ENCODE peak calls at places on chromosome 20, in six cellular contexts. W is A549, H is transverse colon, A is tibial nerve, X is ovary, Y is heart left ventricle. O is an unnamed sample. For H3K4me1, the result is how much of the 10 kb centered on the place peaks cover.

GRCh38 chr20:60372822-60373221 is 414.6 kb downstream of the CDH26 start:
- DNase-seq in W (no peak), H (no peak), A (no peak), X (no peak), Y (no peak), O (no peak)

GRCh38 chr20:59783020-59784010 is 150.1 kb downstream of the SYCP2 start:
- DNase-seq in W (peak), H (peak), A (no peak), X (peak), Y (peak), O (peak)

GRCh38 chr20:46954490-46955038 is 59.9 kb downstream of the EYA2 start:
- DNase-seq in W (peak), H (no peak), A (no peak), X (no peak), Y (no peak), O (no peak)

GRCh38 chr20:57237006-57237953 is 29.2 kb downstream of the BMP7 start:
- DNase-seq in W (no peak), H (no peak), A (no peak), X (no peak), Y (no peak), O (no peak)

GRCh38 chr20:44863661-44864060 is 21.8 kb upstream of the YWHAB start:
- DNase-seq in W (no peak), H (no peak), A (no peak), X (no peak), Y (no peak), O (no peak)

GRCh38 chr20:25081065-25081729 is 744 bp downstream of the VSX1 start:
- DNase-seq in W (no peak), H (no peak), A (no peak), X (no peak), Y (no peak), O (peak)

GRCh38 chr20:36175016-36175415 is 20.5 kb downstream of the EPB41L1 start:
- DNase-seq in W (no peak), H (no peak), A (no peak), X (no peak), Y (no peak), O (no peak)

GRCh38 chr20:46344488-46345162 is 36.3 kb upstream of the CDH22 start:
- DNase-seq in W (no peak), H (no peak), A (no peak), X (no peak), Y (no peak), O (no peak)

GRCh38 chr20:57601737-57602136 is 18.5 kb downstream of the ZBP1 start:
- DNase-seq in W (no peak), H (no peak), A (no peak), X (no peak), Y (no peak), O (no peak)

GRCh38 chr20:46332373-46333135 is 24.3 kb upstream of the CDH22 start:
- DNase-seq in W (no peak), H (no peak), A (no peak), X (no peak), Y (no peak), O (no peak)

GRCh38 chr20:37313546-37314091 is 24.2 kb downstream of the MANBAL start:
- DNase-seq in W (no peak), H (no peak), A (no peak), X (no peak), Y (no peak), O (no peak)

GRCh38 chr20:3721912-3722311 is 9.5 kb upstream of the SIGLEC1 start:
- DNase-seq in W (no peak), H (no peak), A (no peak), X (no peak), Y (no peak), O (no peak)

GRCh38 chr20:32206383-32207210 is 946 bp downstream of the PLAGL2 start:
- DNase-seq in W (no peak), H (no peak), A (no peak), X (no peak), Y (no peak), O (no peak)

GRCh38 chr20:33359399-33360261 is 41.7 kb downstream of the CDK5RAP1 start:
- DNase-seq in W (no peak), H (no peak), A (no peak), X (no peak), Y (no peak), O (no peak)

GRCh38 chr20:6045566-6045965 is 8.3 kb downstream of the LRRN4 start:
- DNase-seq in W (no peak), H (no peak), A (no peak), X (no peak), Y (no peak), O (no peak)

GRCh38 chr20:62238569-62239277 is 402 bp downstream of the OSBPL2 start:
- DNase-seq in W (no peak), H (peak), A (no peak), X (peak), Y (no peak), O (no peak)

GRCh38 chr20:63741676-63742380 is 2.3 kb downstream of the SLC2A4RG start:
- DNase-seq in W (no peak), H (no peak), A (no peak), X (no peak), Y (no peak), O (no peak)

GRCh38 chr20:44006126-44006525 is 91.5 kb downstream of the TOX2 start:
- DNase-seq in W (no peak), H (no peak), A (no peak), X (no peak), Y (no peak), O (no peak)

GRCh38 chr20:59813126-59813947 is 120.1 kb downstream of the SYCP2 start:
- DNase-seq in W (no peak), H (no peak), A (no peak), X (no peak), Y (no peak), O (peak)

GRCh38 chr20:63215101-63216040 is 560 bp downstream of the YTHDF1 start:
- DNase-seq in W (peak), H (peak), A (no peak), X (peak), Y (peak), O (no peak)

GRCh38 chr20:36149469-36149868 is 5.1 kb upstream of the EPB41L1 start:
- DNase-seq in W (no peak), H (no peak), A (no peak), X (no peak), Y (peak), O (no peak)

GRCh38 chr20:63701329-63702035 is 5.0 kb downstream of the TNFRSF6B start:
- DNase-seq in W (no peak), H (no peak), A (no peak), X (no peak), Y (no peak), O (no peak)

GRCh38 chr20:58001381-58001780 is 227.1 kb downstream of the ANKRD60 start:
- DNase-seq in W (no peak), H (no peak), A (no peak), X (peak), Y (peak), O (no peak)

GRCh38 chr20:51739722-51740249 is 28.4 kb downstream of the ATP9A start:
- DNase-seq in W (no peak), H (no peak), A (no peak), X (no peak), Y (no peak), O (no peak)

GRCh38 chr20:44570369-44570768 is 12.0 kb upstream of the PKIG start:
- DNase-seq in W (no peak), H (no peak), A (no peak), X (no peak), Y (no peak), O (no peak)

GRCh38 chr20:17833036-17833674 is 133.4 kb downstream of the BANF2 start:
- DNase-seq in W (no peak), H (no peak), A (no peak), X (no peak), Y (no peak), O (no peak)

GRCh38 chr20:56278205-56278604 is 29.7 kb downstream of the MC3R start:
- DNase-seq in W (no peak), H (no peak), A (no peak), X (no peak), Y (no peak), O (no peak)

GRCh38 chr20:56986931-56987720 is 279.3 kb downstream of the BMP7 start:
- DNase-seq in W (no peak), H (no peak), A (no peak), X (no peak), Y (no peak), O (no peak)

GRCh38 chr20:62485062-62485700 is 9.4 kb upstream of the GATA5 start:
- DNase-seq in W (no peak), H (no peak), A (no peak), X (peak), Y (peak), O (no peak)

GRCh38 chr20:36919715-36920333 is 31.7 kb downstream of the SAMHD1 start:
- DNase-seq in W (peak), H (no peak), A (no peak), X (no peak), Y (no peak), O (no peak)

GRCh38 chr20:42027746-42028268 is 409.6 kb upstream of the CHD6 start:
- DNase-seq in W (no peak), H (no peak), A (no peak), X (no peak), Y (no peak), O (no peak)

GRCh38 chr20:61295726-61296628 is 43.9 kb downstream of the CDH4 start:
- DNase-seq in W (no peak), H (no peak), A (no peak), X (no peak), Y (no peak), O (no peak)

GRCh38 chr20:22560817-22561216 is 23.6 kb downstream of the FOXA2 start:
- DNase-seq in W (no peak), H (no peak), A (no peak), X (no peak), Y (no peak), O (no peak)

GRCh38 chr20:4767084-4767483 is 45.4 kb downstream of the PRND start:
- DNase-seq in W (no peak), H (no peak), A (no peak), X (no peak), Y (no peak), O (peak)
- H3K27ac ChIP-seq in W (no peak), H (no peak), A (no peak), X (no peak), Y (no peak), O (no peak)

GRCh38 chr20:38926142-38926933 is at the start of gene FAM83D:
- DNase-seq in W (peak), H (peak), A (peak), X (peak), Y (peak), O (no peak)
- TF ChIP-seq POLR2A in W (peak), H (peak), A (no peak), X (no peak), Y (peak), O (peak)

GRCh38 chr20:10557685-10558084 is 116.1 kb downstream of the JAG1 start:
- DNase-seq in W (no peak), H (no peak), A (no peak), X (no peak), Y (no peak), O (no peak)
- H3K4me1 ChIP-seq in W (half or more), H (under half), A (under half), X (under half), Y (under half), O (under half)

DNA sequence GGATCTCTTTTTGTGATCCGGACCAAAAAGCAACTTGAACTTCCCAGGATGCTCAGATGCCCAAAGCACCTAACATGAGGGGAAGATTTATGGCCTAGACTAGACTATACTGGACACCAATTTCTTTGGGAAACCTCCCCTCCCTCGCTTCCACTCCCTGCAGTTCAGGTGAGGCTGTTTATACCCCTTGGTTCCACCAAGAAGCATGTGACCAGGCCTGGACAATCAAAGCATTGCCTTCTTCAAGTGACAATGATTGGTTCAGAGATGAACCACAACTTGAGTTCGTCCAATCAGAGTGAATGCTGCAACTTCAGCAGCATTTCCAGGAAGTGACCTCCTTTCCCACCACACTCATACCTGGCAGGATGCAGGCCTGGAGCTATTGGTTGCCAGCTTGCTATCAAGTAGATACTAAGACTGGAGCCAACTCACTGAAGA is 45.6 kb upstream of the SLC9A8 start:
- DNase-seq in W (no peak), H (no peak), A (no peak), X (no peak), Y (no peak), O (no peak)
- H3K27ac ChIP-seq in W (peak), H (no peak), A (no peak), X (no peak), Y (no peak), O (no peak)

GRCh38 chr20:49283176-49283702 is 5.4 kb upstream of the ZNFX1 start:
- DNase-seq in W (no peak), H (no peak), A (no peak), X (no peak), Y (no peak), O (no peak)

GRCh38 chr20:49283703-49284625 is 6.1 kb upstream of the ZNFX1 start:
- DNase-seq in W (no peak), H (no peak), A (no peak), X (no peak), Y (no peak), O (no peak)

GRCh38 chr20:49281913-49282467 is 4.1 kb upstream of the ZNFX1 start:
- DNase-seq in W (no peak), H (no peak), A (no peak), X (no peak), Y (no peak), O (no peak)

GRCh38 chr20:49281059-49281912 is 3.4 kb upstream of the ZNFX1 start:
- DNase-seq in W (no peak), H (no peak), A (no peak), X (no peak), Y (no peak), O (no peak)

GRCh38 chr20:49282584-49283171 is 4.8 kb upstream of the ZNFX1 start:
- DNase-seq in W (no peak), H (no peak), A (no peak), X (no peak), Y (no peak), O (no peak)
- TF ChIP-seq POLR2A in W (no peak), H (no peak), A (no peak), X (no peak), Y (no peak), O (no peak)